ENCODE peak calls at places on chromosomes 2 and 18, in eight cellular contexts. One of them, this sample, is unnamed.

GRCh38 chr2:235244497-235245215 is 249.2 kb upstream of the AGAP1 start:
- DNase-seq in upper lobe of left lung: no peak
- DNase-seq in stimulated activated CD4-positive, alpha-beta T cell treated with anti-CD3 and anti-CD28 coated beads, Interleukin-1b, Interleukin-23, amount 100 ng/mL, for 48 hours: no peak
- DNase-seq in small intestine: no peak
- DNase-seq in anterior cingulate cortex: no peak
- DNase-seq in RWPE1: no peak
- DNase-seq in RKO: no peak
- DNase-seq in A549: no peak
- DNase-seq in this sample: peak; percentile 87

GRCh38 chr2:149928026-149928425 is 340.5 kb upstream of the MMADHC start:
- DNase-seq in upper lobe of left lung: no peak
- DNase-seq in stimulated activated CD4-positive, alpha-beta T cell treated with anti-CD3 and anti-CD28 coated beads, Interleukin-1b, Interleukin-23, amount 100 ng/mL, for 48 hours: no peak
- DNase-seq in small intestine: no peak
- DNase-seq in anterior cingulate cortex: no peak
- DNase-seq in RWPE1: no peak
- DNase-seq in RKO: no peak
- DNase-seq in A549: no peak
- DNase-seq in this sample: peak; percentile 47

GRCh38 chr2:45913539-45913938 is 262.1 kb downstream of the PRKCE start:
- DNase-seq in upper lobe of left lung: no peak
- DNase-seq in stimulated activated CD4-positive, alpha-beta T cell treated with anti-CD3 and anti-CD28 coated beads, Interleukin-1b, Interleukin-23, amount 100 ng/mL, for 48 hours: no peak
- DNase-seq in small intestine: no peak
- DNase-seq in anterior cingulate cortex: no peak
- DNase-seq in RWPE1: no peak
- DNase-seq in RKO: no peak
- DNase-seq in A549: no peak
- DNase-seq in this sample: no peak

GRCh38 chr2:218003994-218004419 is 1.2 kb upstream of the TNS1 start:
- DNase-seq in upper lobe of left lung: no peak
- DNase-seq in stimulated activated CD4-positive, alpha-beta T cell treated with anti-CD3 and anti-CD28 coated beads, Interleukin-1b, Interleukin-23, amount 100 ng/mL, for 48 hours: no peak
- DNase-seq in small intestine: no peak
- DNase-seq in anterior cingulate cortex: no peak
- DNase-seq in RWPE1: no peak
- DNase-seq in RKO: no peak
- DNase-seq in A549: no peak
- DNase-seq in this sample: no peak

GRCh38 chr18:46196627-46197243 is 92.5 kb downstream of the HAUS1 start:
- DNase-seq in upper lobe of left lung: no peak
- DNase-seq in stimulated activated CD4-positive, alpha-beta T cell treated with anti-CD3 and anti-CD28 coated beads, Interleukin-1b, Interleukin-23, amount 100 ng/mL, for 48 hours: no peak
- DNase-seq in small intestine: no peak
- DNase-seq in anterior cingulate cortex: no peak
- DNase-seq in RWPE1: no peak
- DNase-seq in RKO: no peak
- DNase-seq in A549: no peak
- DNase-seq in this sample: peak; percentile 43

GRCh38 chr2:279956-280654 is 7.8 kb downstream of the ALKAL2 start:
- DNase-seq in upper lobe of left lung: no peak
- DNase-seq in stimulated activated CD4-positive, alpha-beta T cell treated with anti-CD3 and anti-CD28 coated beads, Interleukin-1b, Interleukin-23, amount 100 ng/mL, for 48 hours: no peak
- DNase-seq in small intestine: no peak
- DNase-seq in anterior cingulate cortex: no peak
- DNase-seq in RWPE1: no peak
- DNase-seq in RKO: no peak
- DNase-seq in A549: no peak
- DNase-seq in this sample: no peak

GRCh38 chr2:190407246-190407661 is 901 bp upstream of the MFSD6 start:
- DNase-seq in upper lobe of left lung: no peak
- DNase-seq in stimulated activated CD4-positive, alpha-beta T cell treated with anti-CD3 and anti-CD28 coated beads, Interleukin-1b, Interleukin-23, amount 100 ng/mL, for 48 hours: peak; percentile 24
- DNase-seq in small intestine: peak; percentile 46
- DNase-seq in anterior cingulate cortex: no peak
- DNase-seq in RWPE1: no peak
- DNase-seq in RKO: peak; percentile 20
- DNase-seq in A549: no peak
- DNase-seq in this sample: no peak

GRCh38 chr2:23091019-23091418 is 294.0 kb upstream of the KLHL29 start:
- DNase-seq in upper lobe of left lung: no peak
- DNase-seq in stimulated activated CD4-positive, alpha-beta T cell treated with anti-CD3 and anti-CD28 coated beads, Interleukin-1b, Interleukin-23, amount 100 ng/mL, for 48 hours: no peak
- DNase-seq in small intestine: no peak
- DNase-seq in anterior cingulate cortex: no peak
- DNase-seq in RWPE1: no peak
- DNase-seq in RKO: no peak
- DNase-seq in A549: no peak
- DNase-seq in this sample: no peak

GRCh38 chr18:78208052-78208451 is 771.6 kb upstream of the SALL3 start:
- DNase-seq in upper lobe of left lung: no peak
- DNase-seq in stimulated activated CD4-positive, alpha-beta T cell treated with anti-CD3 and anti-CD28 coated beads, Interleukin-1b, Interleukin-23, amount 100 ng/mL, for 48 hours: no peak
- DNase-seq in small intestine: no peak
- DNase-seq in anterior cingulate cortex: no peak
- DNase-seq in RWPE1: no peak
- DNase-seq in RKO: no peak
- DNase-seq in A549: no peak
- DNase-seq in this sample: no peak